ENCODE peak calls at places on chromosomes 16 and 17, in six cellular contexts. K, M, J, O, D and T are unnamed samples.

GRCh38 chr17:31693433-31694210 is 165.4 kb downstream of the COPRS start:
- DNase-seq in K (no peak), M (no peak), J (no peak), O (no peak), D (no peak), T (no peak)

GRCh38 chr16:64297863-64298579 is 823.8 kb downstream of the CDH11 start:
- DNase-seq in K (no peak), M (no peak), J (no peak), O (no peak), D (no peak), T (no peak)

GRCh38 chr17:69468211-69468610 is 53.7 kb downstream of the MAP2K6 start:
- DNase-seq in K (no peak), M (no peak), J (no peak), O (no peak), D (no peak), T (no peak)

GRCh38 chr16:72455743-72456659 is 284.0 kb upstream of the PMFBP1 start:
- DNase-seq in K (no peak), M (no peak), J (no peak), O (no peak), D (no peak), T (no peak)

GRCh38 chr17:81242421-81243332 is 3.6 kb downstream of the NDUFAF8 start:
- DNase-seq in K (no peak), M (no peak), J (no peak), O (no peak), D (no peak), T (no peak)

GRCh38 chr17:58338907-58339774 is 10.5 kb upstream of the TSPOAP1 start:
- DNase-seq in K (no peak), M (no peak), J (peak; percentile 87), O (no peak), D (no peak), T (peak; percentile 93)

GRCh38 chr17:8384801-8385335 is 1.9 kb upstream of the RPL26 start:
- DNase-seq in K (no peak), M (no peak), J (no peak), O (no peak), D (no peak), T (no peak)

GRCh38 chr17:65183736-65184135 is 46.6 kb downstream of the RGS9 start:
- DNase-seq in K (no peak), M (no peak), J (no peak), O (no peak), D (no peak), T (no peak)

GRCh38 chr17:67525239-67526135 is 148.4 kb downstream of the PITPNC1 start:
- DNase-seq in K (no peak), M (no peak), J (peak; percentile 6), O (no peak), D (no peak), T (no peak)

GRCh38 chr17:41655611-41656111 is 31.3 kb upstream of the KRT17 start:
- DNase-seq in K (no peak), M (no peak), J (peak; percentile 93), O (no peak), D (no peak), T (peak; percentile 72)

GRCh38 chr17:17535957-17536356 is 39.8 kb upstream of the RASD1 start:
- DNase-seq in K (peak; percentile 91), M (no peak), J (no peak), O (no peak), D (no peak), T (no peak)
- TF ChIP-seq POLR2A in K (no peak), M (no peak), J (no peak), O (no peak), D (no peak), T (no peak)

GRCh38 chr16:20976568-20976967 is 76.0 kb downstream of the LYRM1 start:
- DNase-seq in K (no peak), M (no peak), J (no peak), O (no peak), D (no peak), T (no peak)
- H3K4me1 ChIP-seq in K (no peaks in the 10 kb centered on the region), M (no peaks in the 10 kb centered on the region), J (no peaks in the 10 kb centered on the region), O (peaks cover 6% of the 10 kb centered on the region), D (no peaks in the 10 kb centered on the region), T (no peaks in the 10 kb centered on the region)

DNA sequence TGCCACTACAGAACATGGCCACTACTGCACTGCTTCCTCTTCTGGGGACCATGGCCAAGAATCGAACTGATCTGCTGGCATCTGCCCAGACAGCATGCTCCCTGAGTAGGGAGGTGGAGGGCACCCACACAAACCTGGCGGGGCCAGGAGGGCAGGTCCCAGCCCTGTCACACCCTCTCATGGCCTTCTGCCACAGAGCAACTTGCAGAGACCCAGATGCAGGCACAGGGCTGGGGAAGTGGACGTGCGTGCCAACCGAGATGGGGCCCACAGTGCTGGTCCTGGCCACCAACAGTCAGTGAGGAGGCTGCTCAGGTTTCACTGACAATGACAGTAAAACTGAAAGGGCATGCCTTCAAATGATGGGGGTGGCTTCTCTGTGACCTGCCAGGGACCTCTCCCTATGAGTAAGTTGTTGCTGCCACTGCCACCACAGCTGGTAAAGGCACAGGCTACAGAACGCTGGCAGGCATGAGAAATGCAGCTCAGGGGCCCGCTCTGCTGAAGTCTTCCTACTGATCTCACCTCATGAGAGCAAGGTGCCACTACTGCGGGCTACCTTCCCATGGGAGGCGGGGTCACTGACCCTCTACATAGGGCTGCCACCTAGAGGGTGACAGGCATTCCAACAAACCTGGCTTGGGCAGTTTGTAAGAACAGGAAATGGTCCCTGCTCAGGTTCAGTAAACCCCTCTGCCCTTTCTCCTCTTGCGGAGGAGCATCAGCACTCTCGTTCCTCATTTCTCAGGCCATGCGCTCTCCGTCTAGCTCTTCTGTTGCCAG is 15.5 kb downstream of the HIC1 start:
- DNase-seq in K (no peak), M (no peak), J (no peak), O (no peak), D (peak; percentile 44), T (no peak)
- TF ChIP-seq POLR2A in K (no peak), M (no peak), J (no peak), O (no peak), D (no peak), T (no peak)

GRCh38 chr17:4503283-4504005 is 4.8 kb downstream of the SPNS2 start:
- DNase-seq in K (no peak), M (no peak), J (no peak), O (no peak), D (no peak), T (no peak)

GRCh38 chr17:4499431-4500187 is 928 bp downstream of the SPNS2 start:
- DNase-seq in K (no peak), M (no peak), J (no peak), O (no peak), D (no peak), T (peak; percentile 85)

GRCh38 chr17:4502466-4503154 is 3.9 kb downstream of the SPNS2 start:
- DNase-seq in K (no peak), M (no peak), J (no peak), O (no peak), D (no peak), T (no peak)

GRCh38 chr17:4500188-4500565 is 1.5 kb downstream of the SPNS2 start:
- DNase-seq in K (no peak), M (no peak), J (no peak), O (no peak), D (no peak), T (no peak)

DNA sequence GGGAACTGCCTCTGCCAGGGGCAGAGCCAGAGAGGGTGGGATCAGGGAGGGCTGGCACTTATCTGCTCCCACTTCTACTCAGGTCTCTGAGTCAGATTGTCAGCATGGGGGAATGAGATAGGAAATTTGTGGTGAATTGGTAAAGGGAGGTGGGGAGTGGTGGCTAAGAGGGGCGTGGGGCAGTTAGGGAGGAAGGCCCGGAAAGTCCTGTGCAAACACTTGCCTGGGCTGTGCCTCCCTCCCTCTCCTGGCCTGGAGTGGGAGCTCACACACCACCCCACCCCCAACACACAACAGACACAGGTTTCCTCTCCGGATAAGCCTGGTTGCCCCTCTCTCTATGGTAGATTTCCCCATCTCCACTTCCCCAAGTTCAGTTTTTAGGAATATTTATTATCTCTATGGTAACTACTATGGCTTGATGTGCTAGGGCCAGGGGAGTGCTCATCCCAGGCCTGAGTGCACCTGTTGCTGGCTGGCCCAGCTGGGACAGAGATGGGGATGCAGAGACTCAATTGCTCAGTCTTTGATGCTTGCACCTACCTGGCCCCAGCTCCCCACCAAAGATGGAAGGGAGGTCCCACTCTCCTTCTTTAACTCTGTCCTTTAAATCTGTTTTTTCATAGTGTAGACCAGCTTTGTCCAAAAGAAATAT is 2.7 kb downstream of the SPNS2 start:
- DNase-seq in K (no peak), M (no peak), J (no peak), O (no peak), D (no peak), T (no peak)
- H3K4me1 ChIP-seq in K (peaks cover 12% of the 10 kb centered on the region), M (no peaks in the 10 kb centered on the region), J (no peaks in the 10 kb centered on the region), O (peaks cover 87% of the 10 kb centered on the region), D (peaks cover 11% of the 10 kb centered on the region), T (peaks cover 56% of the 10 kb centered on the region)

GRCh38 chr17:3512512-3513171 is 36.8 kb downstream of the ASPA start:
- DNase-seq in K (no peak), M (peak; percentile 78), J (peak; percentile 62), O (no peak), D (peak; percentile 62), T (no peak)
- TF ChIP-seq POLR2A in K (no peak), M (no peak), J (no peak), O (no peak), D (no peak), T (no peak)

GRCh38 chr17:78359936-78360370 is at the start of gene SOCS3:
- DNase-seq in K (peak; percentile 94), M (peak; percentile 89), J (peak; percentile 96), O (peak; percentile 79), D (peak; percentile 94), T (peak; percentile 99)
- H3K4me1 ChIP-seq in K (peaks cover 41% of the 10 kb centered on the region), M (no peaks in the 10 kb centered on the region), J (no peaks in the 10 kb centered on the region), O (peaks cover 61% of the 10 kb centered on the region), D (peaks cover 17% of the 10 kb centered on the region), T (peaks cover 61% of the 10 kb centered on the region)

DNA sequence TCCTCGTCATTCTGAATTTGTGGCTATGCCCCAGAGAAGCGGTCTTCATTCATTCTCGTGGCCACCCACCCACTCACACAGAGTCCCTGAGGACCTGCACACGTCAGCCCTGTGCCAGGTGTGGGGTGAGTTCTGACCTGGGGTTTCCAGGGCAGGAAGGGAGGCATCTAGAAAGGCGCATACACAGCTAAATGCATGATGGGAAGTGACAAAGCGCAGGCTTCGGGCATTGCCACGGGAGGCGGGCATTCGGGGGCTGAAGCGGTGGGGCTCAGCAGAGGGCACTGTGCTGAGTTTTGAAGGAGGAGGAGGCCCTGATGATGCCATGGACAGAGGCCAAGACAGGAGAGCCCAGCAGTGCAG is 10.9 kb downstream of the UBALD2 start:
- DNase-seq in K (no peak), M (no peak), J (no peak), O (no peak), D (no peak), T (peak; percentile 75)
- TF ChIP-seq POLR2A in K (no peak), M (no peak), J (no peak), O (no peak), D (no peak), T (no peak)

GRCh38 chr17:38701504-38702165 is 3.4 kb upstream of the MLLT6 start:
- DNase-seq in K (no peak), M (no peak), J (peak; percentile 64), O (no peak), D (no peak), T (no peak)
- H3K4me1 ChIP-seq in K (peaks cover 36% of the 10 kb centered on the region), M (no peaks in the 10 kb centered on the region), J (no peaks in the 10 kb centered on the region), O (peaks cover 63% of the 10 kb centered on the region), D (peaks cover 8% of the 10 kb centered on the region), T (peaks cover 83% of the 10 kb centered on the region)